ENCODE peak calls at places on chromosomes 11 and 22, in five cellular contexts. One of them, this sample, is unnamed.

GRCh38 chr11:72975778-72976520 is 161.7 kb downstream of the ATG16L2 start:
- ATAC-seq in upper lobe of left lung: peak; percentile 57
- ATAC-seq in K562: no peak
- ATAC-seq in HepG2: no peak
- ATAC-seq in GM12878: peak; percentile 72
- ATAC-seq in this sample: peak; percentile 62

GRCh38 chr11:75536786-75537629 is 11.3 kb upstream of the GDPD5 start:
- ATAC-seq in upper lobe of left lung: no peak
- ATAC-seq in HepG2: peak; percentile 65
- ATAC-seq in K562: peak; percentile 15
- ATAC-seq in GM12878: peak; percentile 96
- ATAC-seq in this sample: no peak

GRCh38 chr22:23708270-23708669 is 17.5 kb downstream of the RGL4 start:
- ATAC-seq in K562: no peak
- ATAC-seq in HepG2: no peak
- ATAC-seq in GM12878: no peak
- ATAC-seq in upper lobe of left lung: no peak
- ATAC-seq in this sample: no peak

GRCh38 chr11:11472096-11472495 is 119.0 kb upstream of the CSNK2A3 start:
- ATAC-seq in HepG2: no peak
- ATAC-seq in GM12878: no peak
- ATAC-seq in K562: no peak
- ATAC-seq in upper lobe of left lung: no peak
- ATAC-seq in this sample: no peak

GRCh38 chr11:16776716-16777115 is 38.3 kb downstream of the C11orf58 start:
- ATAC-seq in HepG2: no peak
- ATAC-seq in K562: no peak
- ATAC-seq in GM12878: no peak
- ATAC-seq in upper lobe of left lung: no peak
- ATAC-seq in this sample: no peak

GRCh38 chr22:21762712-21763581 is 27.4 kb upstream of the YPEL1 start:
- ATAC-seq in HepG2: no peak
- ATAC-seq in K562: no peak
- ATAC-seq in GM12878: peak; percentile 75
- ATAC-seq in upper lobe of left lung: no peak
- ATAC-seq in this sample: no peak

GRCh38 chr11:34405079-34405858 is 33.5 kb upstream of the CAT start:
- ATAC-seq in upper lobe of left lung: no peak
- ATAC-seq in GM12878: peak; percentile 56
- ATAC-seq in K562: no peak
- ATAC-seq in HepG2: no peak
- ATAC-seq in this sample: no peak

GRCh38 chr11:2927851-2928604 is 1.2 kb downstream of the PHLDA2 start:
- ATAC-seq in upper lobe of left lung: no peak
- ATAC-seq in HepG2: no peak
- ATAC-seq in K562: no peak
- ATAC-seq in GM12878: no peak
- ATAC-seq in this sample: no peak

GRCh38 chr11:14458377-14458776 is 41.2 kb downstream of the COPB1 start:
- ATAC-seq in upper lobe of left lung: no peak
- ATAC-seq in HepG2: no peak
- ATAC-seq in GM12878: no peak
- ATAC-seq in K562: no peak
- ATAC-seq in this sample: no peak

GRCh38 chr22:39188809-39189208 is 36.3 kb upstream of the CBX7 start:
- ATAC-seq in K562: no peak
- ATAC-seq in upper lobe of left lung: no peak
- ATAC-seq in HepG2: no peak
- ATAC-seq in GM12878: no peak
- ATAC-seq in this sample: no peak
- H3K27me3 ChIP-seq in K562: no peaks in the 10 kb centered on the region
- H3K27me3 ChIP-seq in upper lobe of left lung: no peaks in the 10 kb centered on the region
- H3K27me3 ChIP-seq in HepG2: no peaks in the 10 kb centered on the region
- H3K27me3 ChIP-seq in GM12878: peaks cover 4% of the 10 kb centered on the region
- H3K27me3 ChIP-seq in this sample: peaks cover 13% of the 10 kb centered on the region

GRCh38 chr11:313787-314547 is at the start of gene IFITM1:
- ATAC-seq in upper lobe of left lung: peak; percentile 4
- ATAC-seq in GM12878: peak; percentile 47
- ATAC-seq in K562: peak; percentile 56
- ATAC-seq in HepG2: peak; percentile 9
- ATAC-seq in this sample: peak; percentile 35
- TF ChIP-seq EP300 in upper lobe of left lung: no peak
- TF ChIP-seq EP300 in GM12878: no peak
- TF ChIP-seq EP300 in K562: no peak
- TF ChIP-seq EP300 in HepG2: no peak
- TF ChIP-seq EP300 in this sample: no peak

DNA sequence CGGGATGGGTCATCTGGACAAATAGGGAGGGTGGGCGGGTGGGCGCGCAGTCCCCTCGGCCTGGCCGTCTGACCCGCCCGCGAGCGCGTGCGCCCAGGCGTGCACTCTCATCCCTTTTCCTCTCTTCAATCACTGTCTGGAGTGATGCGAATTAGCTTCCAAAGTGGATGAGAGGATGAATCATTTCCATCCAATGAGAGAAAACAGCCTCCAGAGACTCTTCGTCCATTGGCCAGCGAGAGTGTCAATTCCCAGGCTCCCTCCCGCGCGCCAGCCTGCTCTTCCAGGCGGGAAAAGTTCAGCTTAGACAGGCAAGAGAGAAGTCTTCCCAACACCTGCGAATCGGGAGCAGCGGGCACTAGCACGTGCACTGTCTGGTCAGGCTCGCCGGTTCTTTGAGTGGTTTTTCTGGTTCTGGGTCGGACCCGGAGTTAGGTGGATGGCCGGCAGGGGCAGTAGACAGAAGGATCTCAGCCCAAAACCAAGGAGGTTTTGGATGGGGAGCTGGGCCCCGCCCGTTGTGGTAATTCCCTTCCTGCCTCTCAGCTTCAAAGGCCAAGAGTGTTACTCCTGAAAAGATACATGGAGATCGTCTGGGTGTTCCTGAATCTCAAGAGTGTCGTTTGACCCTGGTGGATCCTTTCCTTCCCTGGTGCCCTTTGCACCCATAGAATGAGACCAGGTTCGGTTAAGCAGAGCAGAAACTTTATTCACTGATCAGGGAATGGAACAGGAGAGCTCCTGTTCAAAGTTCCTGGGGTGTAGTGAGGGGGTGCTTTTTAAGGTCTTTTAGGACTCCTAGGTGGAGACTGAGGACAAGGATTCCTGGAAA is 33.4 kb upstream of the GLYATL1 start:
- ATAC-seq in K562: peak; percentile 77
- ATAC-seq in GM12878: no peak
- ATAC-seq in HepG2: no peak
- ATAC-seq in upper lobe of left lung: no peak
- ATAC-seq in this sample: peak; percentile 78
- TF ChIP-seq CTCF in K562: no peak
- TF ChIP-seq CTCF in GM12878: no peak
- TF ChIP-seq CTCF in HepG2: no peak
- TF ChIP-seq CTCF in upper lobe of left lung: no peak
- TF ChIP-seq CTCF in this sample: no peak

GRCh38 chr11:134684576-134684975 is 272.5 kb upstream of the B3GAT1 start:
- ATAC-seq in GM12878: no peak
- ATAC-seq in HepG2: no peak
- ATAC-seq in K562: no peak
- ATAC-seq in upper lobe of left lung: no peak
- ATAC-seq in this sample: no peak
- H3K27me3 ChIP-seq in GM12878: no peaks in the 10 kb centered on the region
- H3K27me3 ChIP-seq in HepG2: no peaks in the 10 kb centered on the region
- H3K27me3 ChIP-seq in K562: no peaks in the 10 kb centered on the region
- H3K27me3 ChIP-seq in upper lobe of left lung: no peaks in the 10 kb centered on the region
- H3K27me3 ChIP-seq in this sample: no peaks in the 10 kb centered on the region

DNA sequence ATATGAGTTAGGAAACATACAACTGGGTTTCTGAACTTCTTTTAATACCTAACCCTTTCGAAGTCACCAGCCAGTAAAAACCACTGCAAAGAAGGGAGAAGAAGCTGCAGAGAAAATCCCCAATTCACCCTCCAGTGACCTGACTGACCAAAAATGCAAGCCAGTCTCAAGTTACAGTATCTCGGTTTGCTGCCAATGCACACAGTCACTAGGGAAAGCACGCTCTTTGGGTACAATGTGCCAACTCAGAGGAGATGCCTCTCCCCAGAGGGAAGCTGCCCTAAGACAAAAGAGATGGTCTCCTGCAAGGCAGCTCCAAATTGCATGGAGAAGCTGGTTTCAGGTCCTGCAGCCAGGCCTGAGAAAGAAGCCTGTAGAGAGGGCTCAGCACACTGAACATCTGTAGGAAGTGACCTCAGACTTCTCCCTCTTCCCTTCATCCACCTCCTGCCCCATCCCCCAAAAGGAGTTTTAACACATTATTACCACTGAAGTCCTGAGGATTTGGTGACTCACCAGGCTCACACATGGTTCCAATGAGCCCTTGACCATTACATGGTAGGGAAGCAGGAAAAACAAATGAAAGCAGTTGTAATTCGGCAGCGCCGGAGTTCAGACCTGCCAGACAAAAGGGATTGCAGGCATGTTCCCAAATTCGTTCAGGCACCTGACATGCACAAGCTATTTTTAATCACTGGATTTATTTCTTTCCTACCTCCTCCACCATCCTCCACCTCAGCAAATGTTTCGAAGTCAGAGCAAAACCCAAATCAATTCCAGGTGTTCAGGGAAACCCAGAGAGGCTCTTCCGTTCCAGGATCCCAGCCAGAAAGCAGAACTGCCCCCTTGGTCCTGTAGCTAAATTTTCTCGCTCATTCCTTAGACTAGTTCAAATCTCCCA is 90.1 kb downstream of the ETS1 start:
- ATAC-seq in HepG2: no peak
- ATAC-seq in K562: no peak
- ATAC-seq in GM12878: peak; percentile 90
- ATAC-seq in upper lobe of left lung: peak; percentile 42
- ATAC-seq in this sample: peak; percentile 74
- TF ChIP-seq EP300 in HepG2: no peak
- TF ChIP-seq EP300 in K562: no peak
- TF ChIP-seq EP300 in GM12878: peak; percentile 56
- TF ChIP-seq EP300 in upper lobe of left lung: no peak
- TF ChIP-seq EP300 in this sample: no peak

GRCh38 chr11:89201138-89201537 is 23.5 kb downstream of the TYR start:
- ATAC-seq in HepG2: no peak
- ATAC-seq in K562: no peak
- ATAC-seq in upper lobe of left lung: no peak
- ATAC-seq in GM12878: no peak
- ATAC-seq in this sample: no peak

GRCh38 chr11:89203814-89204213 is 26.1 kb downstream of the TYR start:
- ATAC-seq in HepG2: no peak
- ATAC-seq in K562: no peak
- ATAC-seq in GM12878: no peak
- ATAC-seq in upper lobe of left lung: no peak
- ATAC-seq in this sample: no peak

DNA sequence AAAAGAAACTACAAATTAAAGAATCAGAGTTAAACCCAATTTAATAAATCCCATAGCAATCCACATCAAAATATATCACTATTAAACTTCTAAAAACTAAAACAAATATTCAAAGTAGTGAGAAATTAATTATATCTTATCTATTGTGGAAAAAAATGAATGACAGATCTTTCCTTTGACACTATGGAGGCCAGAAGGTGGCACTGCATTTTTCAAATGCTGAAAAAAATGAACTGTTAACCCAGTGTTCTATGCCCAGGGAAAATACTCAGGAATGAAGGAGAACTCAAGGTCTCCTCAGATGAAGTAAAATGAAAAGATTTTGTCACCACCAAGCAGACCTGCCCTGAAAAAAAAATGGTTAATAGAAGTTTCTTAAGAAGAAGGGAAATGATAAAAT is 27.7 kb downstream of the TYR start:
- ATAC-seq in GM12878: no peak
- ATAC-seq in HepG2: no peak
- ATAC-seq in K562: no peak
- ATAC-seq in upper lobe of left lung: no peak
- ATAC-seq in this sample: no peak
- TF ChIP-seq CTCF in GM12878: no peak
- TF ChIP-seq CTCF in HepG2: no peak
- TF ChIP-seq CTCF in K562: no peak
- TF ChIP-seq CTCF in upper lobe of left lung: no peak
- TF ChIP-seq CTCF in this sample: no peak

GRCh38 chr22:35915477-35916013 is 113.1 kb downstream of the RBFOX2 start:
- ATAC-seq in GM12878: no peak
- ATAC-seq in K562: peak; percentile 37
- ATAC-seq in HepG2: peak; percentile 35
- ATAC-seq in upper lobe of left lung: peak; percentile 32
- ATAC-seq in this sample: no peak

GRCh38 chr22:35913925-35914324 is 114.7 kb downstream of the RBFOX2 start:
- ATAC-seq in K562: no peak
- ATAC-seq in HepG2: no peak
- ATAC-seq in upper lobe of left lung: no peak
- ATAC-seq in GM12878: no peak
- ATAC-seq in this sample: no peak

GRCh38 chr22:35914357-35914664 is 114.3 kb downstream of the RBFOX2 start:
- ATAC-seq in GM12878: no peak
- ATAC-seq in K562: no peak
- ATAC-seq in HepG2: no peak
- ATAC-seq in upper lobe of left lung: no peak
- ATAC-seq in this sample: no peak

GRCh38 chr22:35912668-35913067 is 116.0 kb downstream of the RBFOX2 start:
- ATAC-seq in upper lobe of left lung: no peak
- ATAC-seq in GM12878: no peak
- ATAC-seq in HepG2: no peak
- ATAC-seq in K562: no peak
- ATAC-seq in this sample: no peak

GRCh38 chr22:35914665-35915476 is 113.8 kb downstream of the RBFOX2 start:
- ATAC-seq in GM12878: no peak
- ATAC-seq in upper lobe of left lung: peak; percentile 91
- ATAC-seq in HepG2: peak; percentile 99
- ATAC-seq in K562: peak; percentile 98
- ATAC-seq in this sample: peak; percentile 93
- H3K27me3 ChIP-seq in GM12878: no peaks in the 10 kb centered on the region
- H3K27me3 ChIP-seq in upper lobe of left lung: no peaks in the 10 kb centered on the region
- H3K27me3 ChIP-seq in HepG2: no peaks in the 10 kb centered on the region
- H3K27me3 ChIP-seq in K562: no peaks in the 10 kb centered on the region
- H3K27me3 ChIP-seq in this sample: no peaks in the 10 kb centered on the region

GRCh38 chr11:63567044-63567840 is 4.1 kb upstream of the PLAAT2 start:
- ATAC-seq in GM12878: peak; percentile 87
- ATAC-seq in HepG2: peak; percentile 55
- ATAC-seq in upper lobe of left lung: peak; percentile 82
- ATAC-seq in K562: peak; percentile 97
- ATAC-seq in this sample: peak; percentile 83
- TF ChIP-seq EP300 in GM12878: peak; percentile 99
- TF ChIP-seq EP300 in HepG2: no peak
- TF ChIP-seq EP300 in upper lobe of left lung: no peak
- TF ChIP-seq EP300 in K562: peak; percentile 90
- TF ChIP-seq EP300 in this sample: no peak

This sample was measured in gastroesophageal sphincter.